ENCODE peak calls at places on chromosome 7, in five cellular contexts. F is suprapubic skin, C is fibroblast of pulmonary artery, V is astrocyte, D is B cell. B is an unnamed sample.

GRCh38 chr7:142357953-142358520 is 100.2 kb upstream of the PRSS58 start:
- DNase-seq in F (no peak), C (peak), V (peak), D (no peak), B (no peak)

GRCh38 chr7:114087674-114088539 is 169.1 kb upstream of the PPP1R3A start:
- DNase-seq in F (peak), C (no peak), V (no peak), D (no peak), B (no peak)

GRCh38 chr7:151393031-151393977 is 16.5 kb downstream of the WDR86 start:
- DNase-seq in F (no peak), C (no peak), V (no peak), D (no peak), B (peak)

GRCh38 chr7:4951903-4952636 is 6.9 kb downstream of the MMD2 start:
- DNase-seq in F (no peak), C (peak), V (peak), D (no peak), B (no peak)

GRCh38 chr7:48180981-48181380 is 9.7 kb downstream of the ABCA13 start:
- DNase-seq in F (no peak), C (peak), V (peak), D (no peak), B (no peak)

GRCh38 chr7:139687980-139688632 is 89.7 kb downstream of the HIPK2 start:
- DNase-seq in F (no peak), C (peak), V (no peak), D (no peak), B (no peak)

GRCh38 chr7:8109196-8110022 is 140.8 kb downstream of the GLCCI1 start:
- DNase-seq in F (no peak), C (peak), V (peak), D (no peak), B (no peak)

GRCh38 chr7:57327081-57327480 is 122.9 kb upstream of the ZNF716 start:
- DNase-seq in F (no peak), C (no peak), V (no peak), D (no peak), B (peak)

GRCh38 chr7:97450516-97450915 is 281.4 kb upstream of the TAC1 start:
- DNase-seq in F (no peak), C (no peak), V (no peak), D (no peak), B (no peak)

GRCh38 chr7:153886506-153887391 is 165.4 kb upstream of the DPP6 start:
- DNase-seq in F (no peak), C (no peak), V (no peak), D (no peak), B (peak)

GRCh38 chr7:2808891-2809660 is 35.0 kb downstream of the GNA12 start:
- DNase-seq in F (no peak), C (no peak), V (no peak), D (peak), B (no peak)

GRCh38 chr7:46133741-46134140 is 212.7 kb upstream of the IGFBP3 start:
- DNase-seq in F (no peak), C (no peak), V (no peak), D (no peak), B (no peak)

GRCh38 chr7:1859266-1860035 is 189.4 kb downstream of the ELFN1 start:
- DNase-seq in F (no peak), C (no peak), V (no peak), D (no peak), B (peak)

GRCh38 chr7:112989531-112989930 is 97.1 kb downstream of the GPR85 start:
- DNase-seq in F (no peak), C (no peak), V (peak), D (no peak), B (no peak)

GRCh38 chr7:73828107-73828803 is 2.5 kb upstream of the CLDN4 start:
- DNase-seq in F (no peak), C (peak), V (peak), D (no peak), B (no peak)

GRCh38 chr7:98278936-98279335 is 2.5 kb upstream of the BRI3 start:
- DNase-seq in F (no peak), C (no peak), V (no peak), D (no peak), B (no peak)

GRCh38 chr7:94266278-94266677 is 128.4 kb upstream of the COL1A2 start:
- DNase-seq in F (no peak), C (peak), V (peak), D (no peak), B (no peak)

GRCh38 chr7:159091041-159091440 is 53.6 kb downstream of the VIPR2 start:
- DNase-seq in F (peak), C (no peak), V (no peak), D (no peak), B (no peak)

GRCh38 chr7:155425011-155425340 is 33.0 kb upstream of the EN2 start:
- DNase-seq in F (no peak), C (no peak), V (no peak), D (no peak), B (peak)

GRCh38 chr7:120919466-120919865 is 31.1 kb upstream of the ING3 start:
- DNase-seq in F (no peak), C (no peak), V (no peak), D (no peak), B (no peak)

GRCh38 chr7:131625817-131626372 is 69.5 kb upstream of the PODXL start:
- DNase-seq in F (no peak), C (peak), V (peak), D (no peak), B (no peak)
- TF ChIP-seq CTCF in F (no peak), C (no peak), V (no peak), D (no peak), B (no peak)

DNA sequence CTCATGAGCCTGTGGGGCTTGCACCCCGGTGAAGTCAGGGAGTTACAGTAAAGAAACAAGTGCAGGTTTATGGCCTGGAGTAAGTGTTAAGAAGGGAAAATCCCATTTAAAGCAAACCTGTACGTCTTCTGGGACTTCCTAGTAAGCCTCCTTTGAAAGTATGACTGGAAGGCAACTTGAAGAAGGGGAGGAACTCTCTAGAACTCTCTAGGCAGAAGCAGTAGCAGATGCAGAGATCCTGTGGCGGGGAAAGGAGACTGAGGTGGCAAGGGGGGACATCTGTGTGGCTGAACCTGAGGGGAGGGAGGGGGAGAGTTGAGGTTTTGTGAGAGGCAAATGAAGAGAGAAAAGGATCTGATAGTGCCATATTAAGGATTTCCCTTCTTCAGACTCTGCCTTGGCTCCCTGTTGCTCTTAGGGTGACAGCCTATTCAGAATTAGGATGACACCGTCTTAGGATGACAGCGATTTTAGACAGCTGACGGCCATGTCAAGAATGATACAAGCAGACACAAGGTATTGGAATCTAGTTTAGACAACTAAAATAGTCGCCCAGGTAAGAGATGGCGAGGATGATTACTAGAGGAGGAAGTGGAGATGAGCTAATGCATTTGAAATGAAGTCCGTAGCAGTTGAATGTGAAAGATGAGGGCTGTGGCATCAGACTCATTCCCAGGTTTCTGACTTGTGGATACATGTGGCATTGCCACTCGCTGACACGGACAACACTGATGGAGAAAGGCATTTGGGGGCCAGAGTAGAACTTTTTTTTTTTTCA is 29.0 kb downstream of the CUL1 start:
- DNase-seq in F (no peak), C (no peak), V (no peak), D (no peak), B (no peak)
- TF ChIP-seq CTCF in F (no peak), C (no peak), V (no peak), D (no peak), B (no peak)

DNA sequence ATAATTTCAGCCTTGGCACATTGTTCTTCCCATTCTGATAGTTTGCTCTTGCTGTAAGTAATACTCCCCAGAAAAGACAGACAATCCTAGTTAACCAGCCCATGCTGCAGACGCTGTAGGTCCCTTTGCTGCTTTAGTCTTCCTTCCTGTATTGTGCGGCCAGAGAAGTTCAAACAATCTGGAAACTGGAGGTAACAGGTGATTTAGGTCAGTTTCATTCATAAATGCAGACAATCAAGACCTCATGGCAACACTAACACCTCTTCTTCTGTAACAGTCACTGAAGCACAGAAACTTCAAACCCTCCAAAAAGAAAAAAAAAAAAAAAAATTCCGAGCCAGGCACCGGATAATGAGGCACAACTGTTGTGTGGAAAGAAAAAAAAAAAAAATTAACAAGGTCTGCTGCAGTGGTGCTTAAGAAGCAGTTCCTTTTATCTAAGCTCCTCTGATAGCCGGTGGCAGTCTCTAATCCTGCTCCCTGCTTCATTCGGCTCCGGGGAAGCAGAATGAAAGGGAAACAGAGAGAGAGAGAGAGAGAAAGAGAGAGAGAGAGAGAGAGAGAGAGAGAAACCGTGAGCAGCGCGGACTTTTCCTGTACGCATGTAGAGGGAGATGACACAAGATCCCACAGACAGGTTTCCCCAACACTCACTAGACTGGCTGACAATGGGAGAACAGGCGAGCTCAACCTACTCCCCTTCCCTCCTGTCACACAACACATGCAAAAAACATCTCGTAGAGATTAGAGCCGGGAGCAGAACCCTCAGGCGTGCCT is at the start of gene SEMA3A:
- DNase-seq in F (no peak), C (peak), V (peak), D (no peak), B (no peak)
- TF ChIP-seq CTCF in F (no peak), C (no peak), V (no peak), D (no peak), B (peak)

GRCh38 chr7:25389489-25390106 is 161.3 kb upstream of the NPVF start:
- DNase-seq in F (no peak), C (peak), V (peak), D (no peak), B (no peak)
- TF ChIP-seq CTCF in F (peak), C (peak), V (peak), D (no peak), B (peak)

B was measured in chondrocyte.